ENCODE peak calls at places on chromosomes 6 and 20, in six cellular contexts. Y, K, R, L, E and P are unnamed samples.

GRCh38 chr6:134175532-134176282 is 123.3 kb upstream of the SLC2A12 start:
- DNase-seq in Y (no peak), K (peak), R (peak), L (peak), E (peak), P (no peak)

GRCh38 chr6:3904518-3904917 is 55.3 kb downstream of the FAM50B start:
- DNase-seq in Y (no peak), K (no peak), R (no peak), L (no peak), E (no peak), P (no peak)

GRCh38 chr6:88135578-88136114 is 30.5 kb downstream of the CNR1 start:
- DNase-seq in Y (peak), K (no peak), R (no peak), L (no peak), E (no peak), P (no peak)

GRCh38 chr6:51398793-51399192 is 580.1 kb downstream of the TFAP2B start:
- DNase-seq in Y (no peak), K (no peak), R (no peak), L (no peak), E (no peak), P (peak)

GRCh38 chr6:3231213-3232016 is 4.0 kb upstream of the TUBB2B start:
- DNase-seq in Y (no peak), K (peak), R (no peak), L (peak), E (peak), P (no peak)

GRCh38 chr20:46546293-46546692 is 4.2 kb downstream of the OCSTAMP start:
- DNase-seq in Y (no peak), K (no peak), R (no peak), L (no peak), E (no peak), P (peak)

GRCh38 chr6:57210060-57210459 is 12.0 kb downstream of the RAB23 start:
- DNase-seq in Y (no peak), K (no peak), R (no peak), L (no peak), E (no peak), P (no peak)

GRCh38 chr6:35810831-35811698 is 5.9 kb downstream of the LHFPL5 start:
- DNase-seq in Y (no peak), K (peak), R (no peak), L (peak), E (peak), P (no peak)

GRCh38 chr6:73236147-73236750 is 11.0 kb upstream of the KHDC1L start:
- DNase-seq in Y (no peak), K (peak), R (no peak), L (peak), E (peak), P (no peak)

GRCh38 chr6:151059612-151060095 is 180.1 kb upstream of the AKAP12 start:
- DNase-seq in Y (no peak), K (no peak), R (no peak), L (peak), E (no peak), P (no peak)

GRCh38 chr6:99933129-99933528 is 60.9 kb downstream of the MCHR2 start:
- DNase-seq in Y (no peak), K (peak), R (no peak), L (peak), E (peak), P (no peak)

GRCh38 chr20:31569163-31570020 is 35.7 kb upstream of the ID1 start:
- DNase-seq in Y (peak), K (peak), R (no peak), L (peak), E (no peak), P (peak)

GRCh38 chr6:46042355-46042999 is 26.8 kb upstream of the CLIC5 start:
- DNase-seq in Y (peak), K (peak), R (no peak), L (peak), E (peak), P (peak)

GRCh38 chr6:16950311-16950710 is 151.5 kb upstream of the STMND1 start:
- DNase-seq in Y (no peak), K (no peak), R (no peak), L (no peak), E (no peak), P (no peak)

GRCh38 chr20:19806806-19807691 is 49.0 kb downstream of the RIN2 start:
- DNase-seq in Y (no peak), K (peak), R (no peak), L (peak), E (no peak), P (no peak)

GRCh38 chr6:144757730-144758129 is 472.6 kb downstream of the UTRN start:
- DNase-seq in Y (no peak), K (no peak), R (no peak), L (no peak), E (no peak), P (no peak)

GRCh38 chr6:170542031-170542719 is 10.9 kb downstream of the PSMB1 start:
- DNase-seq in Y (no peak), K (peak), R (no peak), L (peak), E (no peak), P (no peak)

GRCh38 chr20:21102691-21103311 is 3.4 kb downstream of the LINC00237 start:
- DNase-seq in Y (peak), K (peak), R (no peak), L (no peak), E (no peak), P (peak)

GRCh38 chr6:111030008-111031006 is 48.5 kb downstream of the RPF2 start:
- DNase-seq in Y (no peak), K (no peak), R (no peak), L (no peak), E (no peak), P (no peak)

GRCh38 chr20:36647194-36648121 is 1.5 kb upstream of the SLA2 start:
- DNase-seq in Y (no peak), K (no peak), R (no peak), L (no peak), E (no peak), P (no peak)

GRCh38 chr6:45813943-45814342 is 201.7 kb downstream of the CLIC5 start:
- DNase-seq in Y (no peak), K (no peak), R (no peak), L (no peak), E (no peak), P (no peak)

GRCh38 chr6:166490671-166491500 is 95.6 kb downstream of the RAMACL start:
- DNase-seq in Y (no peak), K (peak), R (no peak), L (peak), E (peak), P (no peak)

GRCh38 chr6:30583921-30584320 is 12.7 kb downstream of the ABCF1 start:
- DNase-seq in Y (no peak), K (no peak), R (no peak), L (peak), E (no peak), P (no peak)

GRCh38 chr20:32613596-32614053 is 28.5 kb upstream of the NOL4L start:
- DNase-seq in Y (no peak), K (no peak), R (no peak), L (no peak), E (no peak), P (no peak)

GRCh38 chr6:130680118-130680517 is 147.1 kb upstream of the SMLR1 start:
- DNase-seq in Y (no peak), K (peak), R (no peak), L (peak), E (no peak), P (no peak)

GRCh38 chr6:13261464-13261994 is 66.8 kb downstream of the TBC1D7 start:
- DNase-seq in Y (peak), K (no peak), R (no peak), L (no peak), E (no peak), P (peak)

GRCh38 chr20:5864873-5865582 is 85.3 kb downstream of the TRMT6 start:
- DNase-seq in Y (no peak), K (peak), R (no peak), L (peak), E (peak), P (no peak)

GRCh38 chr6:1615651-1616420 is 6.1 kb downstream of the FOXC1 start:
- DNase-seq in Y (no peak), K (no peak), R (no peak), L (no peak), E (no peak), P (no peak)

GRCh38 chr6:129342243-129342642 is 367.7 kb downstream of the ARHGAP18 start:
- DNase-seq in Y (no peak), K (peak), R (no peak), L (no peak), E (no peak), P (no peak)

GRCh38 chr6:148530394-148530923 is 187.8 kb downstream of the SASH1 start:
- DNase-seq in Y (peak), K (peak), R (no peak), L (peak), E (peak), P (peak)

GRCh38 chr20:14963262-14963663 is 625.9 kb upstream of the FLRT3 start:
- DNase-seq in Y (no peak), K (no peak), R (no peak), L (no peak), E (peak), P (no peak)

GRCh38 chr6:86331889-86332288 is 605.4 kb upstream of the HTR1E start:
- DNase-seq in Y (no peak), K (no peak), R (no peak), L (no peak), E (no peak), P (no peak)

GRCh38 chr6:5139828-5140771 is 55.0 kb downstream of the PPP1R3G start:
- DNase-seq in Y (peak), K (no peak), R (no peak), L (no peak), E (no peak), P (peak)

GRCh38 chr20:18637296-18637695 is 49.4 kb downstream of the DTD1 start:
- DNase-seq in Y (no peak), K (no peak), R (no peak), L (no peak), E (no peak), P (no peak)

GRCh38 chr20:18634501-18634900 is 46.6 kb downstream of the DTD1 start:
- DNase-seq in Y (no peak), K (no peak), R (no peak), L (no peak), E (no peak), P (no peak)

GRCh38 chr20:18633411-18633810 is 45.6 kb downstream of the DTD1 start:
- DNase-seq in Y (no peak), K (no peak), R (no peak), L (no peak), E (no peak), P (no peak)

GRCh38 chr20:18628330-18628941 is 40.6 kb downstream of the DTD1 start:
- DNase-seq in Y (peak), K (no peak), R (no peak), L (no peak), E (no peak), P (peak)

DNA sequence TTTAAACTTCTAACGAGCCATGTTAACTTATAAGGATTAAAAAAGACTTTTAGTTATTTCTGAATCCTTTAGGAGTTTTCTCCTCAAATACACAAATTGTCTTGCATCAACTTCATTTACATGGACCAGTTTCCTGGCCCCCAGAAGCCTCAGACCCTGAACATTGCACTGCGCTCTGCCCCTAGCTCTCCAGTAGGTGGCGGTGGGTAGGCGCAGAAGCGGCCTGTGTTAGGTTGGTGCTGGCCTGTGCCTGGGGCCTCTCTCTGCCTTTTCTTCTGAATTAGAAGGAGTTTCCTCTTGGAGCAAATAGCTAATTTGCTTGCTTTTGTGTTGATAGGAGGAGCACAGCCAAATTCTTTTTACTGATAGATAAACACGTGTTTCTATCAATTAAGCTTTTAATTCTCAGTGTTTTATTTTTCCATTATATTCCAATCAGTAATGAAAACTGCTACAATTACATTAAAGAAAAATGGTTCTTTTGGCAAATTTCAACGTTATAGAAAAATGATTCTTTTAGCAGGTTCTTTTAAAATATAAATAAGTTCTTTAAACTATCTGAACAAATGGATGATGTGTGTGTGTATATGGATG is 44.4 kb downstream of the DTD1 start:
- DNase-seq in Y (peak), K (peak), R (no peak), L (peak), E (peak), P (peak)
- H3K4me3 ChIP-seq in Y (no peak), K (no peak), R (no peak), L (no peak), E (no peak), P (no peak)

DNA sequence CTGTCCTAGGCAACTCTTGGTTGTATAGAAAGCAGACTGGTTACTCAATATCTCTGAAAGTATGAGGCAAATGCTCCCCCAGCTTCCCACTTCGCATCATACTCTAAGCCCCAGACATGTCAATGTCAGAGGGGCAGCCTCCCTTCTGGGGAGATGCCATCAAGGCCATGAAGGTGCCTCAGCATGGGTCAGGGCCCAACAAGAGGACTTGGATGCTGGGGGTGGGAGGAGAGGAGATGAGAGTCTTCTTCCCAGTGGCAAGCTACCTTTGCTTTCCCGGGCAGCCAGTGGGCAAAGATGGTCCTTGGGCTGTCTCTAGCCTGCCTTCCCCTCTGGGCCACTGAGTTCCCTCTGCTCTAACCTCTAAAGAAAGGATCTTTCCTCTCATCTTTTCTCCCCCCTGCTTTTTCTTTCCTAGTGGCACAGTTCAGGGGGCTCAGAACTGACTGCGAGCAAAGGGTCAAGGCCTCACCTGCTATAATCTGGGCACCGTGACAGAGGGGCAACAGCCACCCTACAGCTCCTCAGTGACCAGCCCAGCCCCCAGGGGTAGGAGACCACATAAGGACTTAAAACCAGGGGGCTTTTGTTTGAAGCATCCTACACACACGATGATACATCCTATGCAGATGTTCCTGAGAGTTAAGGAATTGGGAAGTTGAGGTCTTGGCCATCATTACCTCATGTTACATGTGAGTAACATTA is 26.2 kb downstream of the MOCS1 start:
- DNase-seq in Y (no peak), K (no peak), R (no peak), L (no peak), E (no peak), P (no peak)
- H3K4me3 ChIP-seq in Y (no peak), K (no peak), R (no peak), L (no peak), E (no peak), P (no peak)

GRCh38 chr6:140744648-140745320 is 1370.3 kb upstream of the CITED2 start:
- DNase-seq in Y (no peak), K (peak), R (no peak), L (peak), E (peak), P (no peak)

GRCh38 chr6:140752234-140752633 is 1377.8 kb upstream of the CITED2 start:
- DNase-seq in Y (no peak), K (no peak), R (no peak), L (no peak), E (no peak), P (no peak)

GRCh38 chr6:140747114-140747513 is 1372.7 kb upstream of the CITED2 start:
- DNase-seq in Y (no peak), K (no peak), R (no peak), L (no peak), E (no peak), P (no peak)
- H3K4me3 ChIP-seq in Y (no peak), K (no peak), R (no peak), L (no peak), E (no peak), P (no peak)

GRCh38 chr20:34709836-34710567 is 5.9 kb downstream of the TP53INP2 start:
- DNase-seq in Y (no peak), K (peak), R (no peak), L (peak), E (peak), P (no peak)
- H3K4me3 ChIP-seq in Y (peak), K (peak), R (peak), L (peak), E (peak), P (peak)